ENCODE peak calls at places on chromosomes 6 and 20, in eight cellular contexts. T is esophagus squamous epithelium, I is testis, R is breast epithelium, X is GM23338, W is brain microvascular endothelial cell, A is aorta, D is OCI-LY7. O is an unnamed sample.

GRCh38 chr20:50339196-50339901 is 148.7 kb downstream of the CEBPB start:
- DNase-seq in W (no peak), R (no peak), T (no peak), X (no peak), I (no peak), D (no peak), A (no peak), O (no peak)

GRCh38 chr6:13941902-13942301 is 17.1 kb downstream of the RNF182 start:
- DNase-seq in R (no peak), W (no peak), I (no peak), A (no peak), X (no peak), T (no peak), D (no peak), O (no peak)

GRCh38 chr6:134510121-134510520 is 192.2 kb upstream of the SGK1 start:
- DNase-seq in X (no peak), D (no peak), T (no peak), I (no peak), R (no peak), W (no peak), A (no peak), O (no peak)

GRCh38 chr20:2236266-2236665 is 59.5 kb upstream of the TGM3 start:
- DNase-seq in A (no peak), T (no peak), R (no peak), D (no peak), I (no peak), X (no peak), W (no peak), O (no peak)

GRCh38 chr20:39106791-39107190 is 144.6 kb downstream of the DHX35 start:
- DNase-seq in T (no peak), R (no peak), A (no peak), D (no peak), X (no peak), W (no peak), I (no peak), O (no peak)

GRCh38 chr6:42224222-42225042 is 6.8 kb upstream of the MRPS10 start:
- DNase-seq in A (no peak), D (no peak), X (no peak), W (peak; percentile 78), I (no peak), T (no peak), R (no peak), O (no peak)

GRCh38 chr20:19073584-19074198 is 138.8 kb upstream of the SLC24A3 start:
- DNase-seq in T (no peak), I (no peak), X (peak; percentile 81), A (no peak), D (peak; percentile 22), W (no peak), R (no peak), O (no peak)

GRCh38 chr6:14638932-14639875 is 521.6 kb downstream of the CD83 start:
- DNase-seq in W (peak; percentile 22), R (no peak), T (no peak), A (no peak), I (peak; percentile 24), X (peak; percentile 36), D (peak; percentile 71), O (no peak)

GRCh38 chr20:17871861-17872260 is 96.7 kb downstream of the SNX5 start:
- DNase-seq in X (no peak), I (no peak), A (no peak), D (peak; percentile 36), T (no peak), R (peak; percentile 37), W (no peak), O (no peak)

GRCh38 chr6:90780778-90781177 is 193.9 kb upstream of the MAP3K7 start:
- DNase-seq in W (no peak), X (no peak), R (no peak), A (no peak), D (no peak), T (no peak), I (no peak), O (no peak)

GRCh38 chr6:6758915-6759654 is 170.6 kb downstream of the LY86 start:
- DNase-seq in W (peak; percentile 48), D (peak; percentile 50), A (no peak), R (no peak), I (peak; percentile 80), T (no peak), X (peak; percentile 96), O (peak; percentile 74)

GRCh38 chr6:46876126-46876525 is 45.6 kb downstream of the ADGRF5 start:
- DNase-seq in W (no peak), T (no peak), X (peak; percentile 73), I (no peak), R (peak; percentile 64), A (no peak), D (no peak), O (peak; percentile 62)

GRCh38 chr6:142820336-142821016 is 124.5 kb downstream of the HIVEP2 start:
- DNase-seq in T (no peak), A (no peak), W (no peak), D (no peak), X (no peak), R (no peak), I (no peak), O (no peak)

GRCh38 chr6:114718716-114719270 is 376.0 kb upstream of the HS3ST5 start:
- DNase-seq in I (no peak), W (no peak), R (no peak), T (no peak), D (no peak), X (no peak), A (no peak), O (no peak)

GRCh38 chr20:31606928-31607639 is 2.0 kb downstream of the ID1 start:
- DNase-seq in X (peak; percentile 67), I (no peak), T (no peak), R (no peak), D (no peak), A (no peak), W (no peak), O (no peak)
- H3K4me3 ChIP-seq in X (peak overlapping the region; percentile 61), I (peak overlapping the region; percentile 58), T (peak overlapping the region; percentile 75), R (peak overlapping the region; percentile 73), D (no peak overlapping the region), A (peak overlapping the region; percentile 67), W (peak overlapping the region; percentile 94), O (peak overlapping the region; percentile 73)

DNA sequence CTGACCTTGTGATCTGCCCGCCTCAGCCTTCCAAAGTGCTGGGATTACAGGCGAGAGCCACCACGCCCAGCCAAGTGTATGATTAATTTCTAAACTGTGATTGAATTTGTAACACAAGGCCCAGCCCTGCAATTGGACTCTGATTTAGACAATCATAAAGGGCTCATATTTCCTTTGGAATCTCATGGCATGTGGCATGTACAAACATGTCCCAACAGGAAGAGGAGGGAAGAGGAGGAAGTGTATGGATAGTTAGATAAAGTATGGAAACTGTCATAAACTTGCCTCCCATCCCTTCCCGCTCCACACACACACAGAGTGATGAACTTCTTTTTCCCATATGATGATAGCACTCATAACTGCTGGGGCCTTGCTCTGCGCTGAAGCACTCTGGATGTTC is 27.2 kb upstream of the QKI start:
- DNase-seq in T (no peak), A (no peak), D (no peak), R (no peak), I (no peak), W (no peak), X (no peak), O (no peak)
- H3K27ac ChIP-seq in T (no peak overlapping the region), A (no peak overlapping the region), D (no peak overlapping the region), R (no peak overlapping the region), I (no peak overlapping the region), W (no peak overlapping the region), X (no peak overlapping the region), O (no peak overlapping the region)

GRCh38 chr6:1382331-1382882 is 7.0 kb upstream of the FOXF2 start:
- DNase-seq in D (no peak), W (no peak), R (no peak), T (no peak), I (no peak), X (peak; percentile 70), A (no peak), O (no peak)

GRCh38 chr6:1382883-1383728 is 6.3 kb upstream of the FOXF2 start:
- DNase-seq in D (no peak), I (no peak), R (no peak), T (no peak), W (no peak), X (peak; percentile 80), A (no peak), O (no peak)

GRCh38 chr6:1380625-1381396 is 8.6 kb upstream of the FOXF2 start:
- DNase-seq in W (no peak), T (no peak), R (no peak), A (no peak), I (no peak), D (no peak), X (no peak), O (no peak)

GRCh38 chr6:1379810-1380198 is 9.6 kb upstream of the FOXF2 start:
- DNase-seq in T (no peak), R (no peak), D (no peak), W (no peak), I (no peak), A (no peak), X (no peak), O (no peak)

DNA sequence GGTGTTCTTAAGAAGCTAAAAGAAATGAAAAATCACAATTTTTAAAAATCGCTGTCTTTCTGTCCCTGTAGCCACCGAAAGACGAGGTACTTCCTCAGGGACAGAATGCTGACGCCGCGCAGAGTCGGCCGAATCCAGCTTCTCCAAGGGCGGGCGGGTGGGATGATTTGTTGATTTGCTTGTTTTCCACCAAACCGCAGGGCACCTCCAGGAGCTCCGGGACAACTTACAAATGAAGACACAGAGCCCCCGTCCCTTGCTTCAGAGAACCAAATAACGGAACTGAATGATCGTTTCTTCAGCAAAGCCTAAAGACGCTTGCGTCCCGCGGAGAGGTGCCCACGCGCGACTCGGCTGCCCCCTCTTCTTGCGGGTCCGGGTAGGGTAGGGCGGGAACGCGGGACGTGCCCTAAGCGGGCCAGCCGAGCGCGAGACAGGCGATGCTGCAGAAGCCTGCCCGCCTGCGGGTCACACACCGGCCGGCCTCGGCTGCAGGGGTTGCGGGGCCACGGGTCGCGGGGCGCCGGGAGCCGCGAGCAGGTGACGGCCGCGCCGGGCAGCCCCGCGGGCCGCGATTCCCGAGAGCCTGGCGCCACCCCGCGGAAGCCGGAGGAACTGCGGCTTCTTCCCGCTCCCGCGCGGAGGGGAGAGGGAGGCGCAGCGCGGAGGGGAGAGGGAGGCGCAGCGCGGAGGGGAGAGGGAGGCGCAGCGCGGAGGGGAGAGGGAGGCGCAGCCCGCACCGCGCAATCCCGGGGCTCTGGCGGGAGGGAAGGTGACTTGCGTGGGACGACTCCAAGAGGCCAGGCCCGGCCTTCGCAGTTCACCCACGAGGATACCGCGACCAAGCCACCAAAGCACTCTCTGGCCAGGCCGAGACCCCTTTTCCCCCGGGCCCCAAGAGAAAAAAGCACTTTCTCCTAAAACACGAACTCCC is 7.7 kb upstream of the FOXF2 start:
- DNase-seq in I (peak; percentile 69), W (no peak), X (peak; percentile 73), R (no peak), A (peak; percentile 84), D (peak; percentile 37), T (no peak), O (no peak)
- H3K4me3 ChIP-seq in I (peak overlapping the region; percentile 34), W (peak overlapping the region; percentile 12), X (peak overlapping the region; percentile 62), R (no peak overlapping the region), A (no peak overlapping the region), D (no peak overlapping the region), T (peak overlapping the region; percentile 19), O (peak overlapping the region; percentile 38)

DNA sequence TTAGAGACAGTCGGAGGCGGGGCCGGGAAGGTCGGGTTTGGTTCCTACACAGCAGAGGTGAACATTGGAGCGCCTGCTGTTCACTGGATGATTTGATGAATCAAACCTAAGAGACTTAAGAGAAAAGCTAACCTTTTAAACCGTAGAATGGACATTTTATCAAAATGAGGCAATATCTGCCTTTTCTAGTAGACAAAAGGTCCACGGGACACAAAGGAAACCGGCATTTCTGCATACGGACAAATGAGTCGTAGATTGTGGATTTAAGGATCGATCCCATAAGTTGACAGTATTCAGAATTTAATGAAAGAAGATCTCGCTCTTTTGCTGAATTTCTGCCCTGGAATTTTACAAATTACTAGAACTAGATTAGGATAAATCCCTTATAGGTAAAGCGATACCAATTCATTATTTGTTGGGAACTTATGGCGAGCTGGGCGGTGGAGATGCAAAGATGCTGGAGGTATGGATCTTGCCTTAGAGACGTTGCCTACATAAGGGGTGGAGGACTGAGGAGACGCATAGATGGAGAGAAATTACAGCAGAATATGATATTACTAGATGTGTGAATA is 400 bp downstream of the PAK1IP1 start:
- DNase-seq in A (no peak), R (no peak), W (no peak), T (no peak), I (no peak), X (no peak), D (no peak), O (no peak)
- H3K27ac ChIP-seq in A (no peak overlapping the region), R (peak overlapping the region; percentile 96), W (peak overlapping the region; percentile 100), T (peak overlapping the region; percentile 90), I (peak overlapping the region; percentile 96), X (peak overlapping the region; percentile 84), D (peak overlapping the region; percentile 84), O (peak overlapping the region; percentile 97)

O was measured in suprapubic skin.